ENCODE peak calls at places on chromosomes 4 and X, in six cellular contexts. V is HFF-Myc, M is heart left ventricle, A is glutamatergic neuron, Q is suprapubic skin, F is GM10248. J is an unnamed sample.

GRCh38 chr4:5857199-5857598 is 35.7 kb downstream of the CRMP1 start:
- DNase-seq in V (no peak), M (no peak), A (no peak), Q (no peak), F (no peak), J (no peak)

GRCh38 chrX:132094169-132094568 is 33.7 kb downstream of the FRMD7 start:
- DNase-seq in V (no peak), M (no peak), A (no peak), Q (no peak), F (no peak), J (no peak)

GRCh38 chr4:111046811-111047210 is 423.9 kb upstream of the PITX2 start:
- DNase-seq in V (no peak), M (no peak), A (no peak), Q (no peak), F (no peak), J (no peak)

GRCh38 chr4:81405900-81406401 is 65.8 kb downstream of the RASGEF1B start:
- DNase-seq in V (peak), M (no peak), A (no peak), Q (no peak), F (peak), J (peak)

GRCh38 chrX:115690554-115691216 is 129.7 kb downstream of the PLS3 start:
- DNase-seq in V (peak), M (no peak), A (peak), Q (no peak), F (peak), J (no peak)

GRCh38 chr4:83212041-83212851 is 72.4 kb downstream of the COQ2 start:
- DNase-seq in V (no peak), M (no peak), A (no peak), Q (no peak), F (peak), J (no peak)

GRCh38 chr4:80586716-80587115 is 251.2 kb downstream of the CFAP299 start:
- DNase-seq in V (no peak), M (no peak), A (no peak), Q (no peak), F (no peak), J (no peak)

GRCh38 chr4:109315341-109315740 is 12.9 kb upstream of the COL25A1 start:
- DNase-seq in V (no peak), M (no peak), A (no peak), Q (no peak), F (no peak), J (no peak)

GRCh38 chr4:110005461-110006056 is 92.9 kb downstream of the EGF start:
- DNase-seq in V (peak), M (no peak), A (no peak), Q (no peak), F (peak), J (no peak)

GRCh38 chr4:148227147-148227546 is 215.1 kb downstream of the NR3C2 start:
- DNase-seq in V (no peak), M (no peak), A (no peak), Q (no peak), F (no peak), J (no peak)

GRCh38 chr4:145589923-145590702 is 29.1 kb upstream of the MMAA start:
- DNase-seq in V (no peak), M (no peak), A (no peak), Q (no peak), F (no peak), J (no peak)

GRCh38 chrX:124771292-124771691 is 424.9 kb downstream of the SH2D1A start:
- DNase-seq in V (no peak), M (no peak), A (no peak), Q (no peak), F (no peak), J (no peak)

GRCh38 chrX:154317391-154318000 is 21.9 kb downstream of the TKTL1 start:
- DNase-seq in V (no peak), M (no peak), A (peak), Q (no peak), F (no peak), J (no peak)
- TF ChIP-seq CTCF in V (peak), M (peak), A (peak), Q (no peak), F (peak), J (peak)

DNA sequence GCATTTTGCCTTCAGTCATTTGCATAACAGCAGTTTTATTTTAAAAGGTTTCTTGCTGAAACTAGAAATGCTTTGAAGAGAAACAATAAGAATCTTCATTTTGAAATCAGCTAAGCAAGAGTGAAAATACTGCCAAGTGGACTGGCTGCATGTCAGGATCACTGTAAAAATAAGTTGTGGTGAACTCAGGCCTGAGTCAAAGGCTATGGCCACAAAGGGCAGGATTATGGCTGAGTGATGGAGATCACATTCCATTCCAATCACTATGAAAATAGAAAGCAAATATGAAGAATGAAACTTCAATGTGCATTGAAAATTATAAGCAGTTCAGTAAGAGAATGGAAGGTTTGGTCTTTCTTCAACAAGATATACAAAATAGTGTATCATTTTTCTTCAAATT is 224.5 kb downstream of the PCDH18 start:
- DNase-seq in V (no peak), M (no peak), A (no peak), Q (no peak), F (no peak), J (no peak)
- TF ChIP-seq CTCF in V (no peak), M (no peak), A (no peak), Q (no peak), F (no peak), J (no peak)

GRCh38 chrX:86061407-86061806 is 14.0 kb upstream of the CHM start:
- DNase-seq in V (no peak), M (no peak), A (no peak), Q (no peak), F (no peak), J (no peak)

DNA sequence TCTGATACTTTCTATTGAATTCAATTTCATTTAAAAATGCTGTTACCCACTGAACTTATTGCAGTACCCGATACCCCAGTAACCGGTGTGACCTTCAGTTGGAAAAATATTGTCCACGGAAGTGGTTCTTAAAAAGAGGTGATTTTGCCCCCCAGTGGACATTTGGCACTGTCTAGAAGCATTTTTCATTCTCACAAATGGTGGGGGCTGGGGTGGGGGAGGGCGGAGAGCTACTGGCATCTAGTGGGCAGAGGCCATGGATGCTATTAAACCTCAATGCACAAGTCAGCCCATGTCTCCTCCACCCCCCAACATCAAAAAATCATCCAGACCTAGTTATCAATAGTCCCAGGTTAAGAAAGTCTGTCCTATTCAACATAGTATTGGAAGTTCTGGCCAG is 19.6 kb upstream of the CHM start:
- DNase-seq in V (no peak), M (no peak), A (no peak), Q (no peak), F (no peak), J (no peak)
- TF ChIP-seq CTCF in V (no peak), M (no peak), A (no peak), Q (no peak), F (no peak), J (no peak)

DNA sequence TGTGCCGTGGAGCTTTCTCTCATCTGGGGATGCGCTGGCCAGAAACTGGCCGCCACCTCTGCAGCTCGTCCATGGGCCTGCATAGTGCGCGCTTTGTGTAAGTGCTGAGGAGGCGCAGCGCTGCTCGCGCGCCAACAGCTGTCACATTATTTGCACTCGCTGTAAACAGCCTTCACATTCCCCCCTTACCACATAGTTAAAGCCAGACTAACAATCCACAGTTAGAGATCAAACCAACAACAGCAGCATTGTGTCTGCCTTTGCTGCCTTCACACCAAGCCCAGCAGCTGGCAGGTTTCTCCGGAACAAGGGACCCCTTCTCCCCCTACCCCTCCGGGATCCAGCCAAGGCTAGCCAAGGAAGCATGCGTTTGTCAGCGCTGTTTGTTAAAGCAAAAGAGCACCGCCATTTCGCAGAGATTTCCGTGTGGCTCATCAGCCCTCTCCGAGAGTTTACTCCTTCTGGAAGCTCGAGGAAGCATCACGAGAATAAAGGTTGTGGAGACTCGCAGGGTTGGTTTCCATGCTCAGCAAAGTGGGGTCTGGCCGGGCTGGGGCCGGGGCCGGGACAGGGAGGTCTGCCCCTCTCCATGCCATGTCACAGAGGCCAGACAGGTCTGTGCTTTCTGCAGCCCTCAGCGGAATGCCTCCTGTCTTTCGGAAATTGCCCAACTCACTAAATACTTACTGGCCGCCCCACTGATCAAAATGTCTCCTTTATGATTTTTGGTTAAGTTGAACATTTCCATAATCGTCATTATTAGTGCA is 11.0 kb downstream of the BCOR start:
- DNase-seq in V (no peak), M (no peak), A (no peak), Q (no peak), F (no peak), J (no peak)
- TF ChIP-seq CTCF in V (no peak), M (no peak), A (no peak), Q (no peak), F (no peak), J (no peak)

GRCh38 chr4:138178566-138178965 is 63.6 kb downstream of the SLC7A11 start:
- DNase-seq in V (no peak), M (no peak), A (no peak), Q (no peak), F (no peak), J (no peak)

GRCh38 chr4:138181288-138181687 is 60.9 kb downstream of the SLC7A11 start:
- DNase-seq in V (no peak), M (no peak), A (no peak), Q (no peak), F (no peak), J (no peak)

GRCh38 chr4:138177278-138177968 is 64.7 kb downstream of the SLC7A11 start:
- DNase-seq in V (no peak), M (no peak), A (no peak), Q (no peak), F (no peak), J (no peak)

GRCh38 chr4:138175337-138175794 is 66.8 kb downstream of the SLC7A11 start:
- DNase-seq in V (no peak), M (no peak), A (no peak), Q (no peak), F (no peak), J (peak)
- TF ChIP-seq CTCF in V (no peak), M (no peak), A (no peak), Q (no peak), F (no peak), J (no peak)

GRCh38 chr4:150106886-150107285 is 28.6 kb downstream of the DCLK2 start:
- DNase-seq in V (no peak), M (no peak), A (no peak), Q (no peak), F (no peak), J (no peak)
- TF ChIP-seq CTCF in V (no peak), M (no peak), A (no peak), Q (no peak), F (no peak), J (no peak)

DNA sequence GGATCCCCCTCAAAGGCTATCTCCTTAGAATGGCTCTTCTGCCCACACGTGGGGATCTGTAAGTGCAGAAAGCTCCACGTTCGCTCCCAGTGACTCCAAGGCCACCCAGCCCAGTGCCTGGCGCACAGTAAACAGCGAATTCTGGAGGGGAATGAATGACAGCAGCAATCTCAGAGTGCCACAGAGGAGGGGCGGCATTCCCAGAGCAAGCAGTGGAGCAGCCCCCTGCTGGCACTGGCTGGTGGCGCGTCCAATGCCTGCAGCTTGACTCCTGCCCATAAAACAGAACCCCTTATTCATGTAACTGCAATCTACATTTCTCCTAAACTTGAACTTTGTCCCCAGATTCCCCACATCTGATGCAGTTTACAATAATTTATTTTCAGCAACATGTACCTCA is 6.9 kb upstream of the HELT start:
- DNase-seq in V (no peak), M (no peak), A (peak), Q (no peak), F (no peak), J (no peak)
- TF ChIP-seq CTCF in V (peak), M (peak), A (peak), Q (no peak), F (no peak), J (no peak)

GRCh38 chrX:147228153-147228552 is 413.6 kb upstream of the CXorf51A start:
- DNase-seq in V (no peak), M (no peak), A (no peak), Q (no peak), F (no peak), J (no peak)

GRCh38 chrX:147226801-147227200 is 412.3 kb upstream of the CXorf51A start:
- DNase-seq in V (no peak), M (no peak), A (no peak), Q (no peak), F (no peak), J (no peak)
- TF ChIP-seq CTCF in V (no peak), M (no peak), A (no peak), Q (no peak), F (no peak), J (no peak)

J was measured in pancreas.